ENCODE peak calls at places on chromosomes 16 and 17, in nine cellular contexts. I is cardiac fibroblast; C is cardiac muscle cell; L is naive thymus-derived CD4-positive, alpha-beta T cell; M is tibial nerve; O is mesendoderm; X is body of pancreas; K is adrenal gland; Q is HFF-Myc. G is an unnamed sample.

GRCh38 chr17:4625181-4625601 is 16.3 kb downstream of the ALOX15 start:
- DNase-seq in Q (no peak), X (no peak), I (peak), M (no peak), L (no peak), O (peak), C (peak), K (no peak), G (peak)

GRCh38 chr17:44223574-44224046 is 4.1 kb upstream of the UBTF start:
- DNase-seq in O (no peak), L (no peak), X (peak), M (no peak), K (peak), C (peak), I (peak), Q (no peak), G (no peak)

GRCh38 chr17:64262125-64262421 is 987 bp downstream of the TEX2 start:
- DNase-seq in I (no peak), L (no peak), O (no peak), C (no peak), K (no peak), Q (no peak), X (no peak), M (no peak), G (no peak)

GRCh38 chr16:85512716-85513115 is 100.4 kb upstream of the GSE1 start:
- DNase-seq in O (no peak), I (no peak), Q (no peak), M (no peak), X (no peak), C (no peak), L (no peak), K (no peak), G (no peak)

GRCh38 chr17:4898351-4898750 is 985 bp upstream of the C17orf107 start:
- DNase-seq in Q (no peak), M (no peak), O (no peak), X (peak), I (no peak), K (no peak), L (no peak), C (no peak), G (no peak)

GRCh38 chr17:66135896-66136295 is 56.0 kb downstream of the CEP112 start:
- DNase-seq in X (no peak), Q (no peak), M (no peak), K (no peak), O (no peak), C (peak), L (no peak), I (peak), G (no peak)

GRCh38 chr16:87554754-87555427 is 47.4 kb upstream of the JPH3 start:
- DNase-seq in O (no peak), Q (no peak), M (no peak), C (no peak), I (no peak), X (no peak), K (no peak), L (no peak), G (no peak)

GRCh38 chr17:47717261-47717697 is 15.8 kb upstream of the TBX21 start:
- DNase-seq in I (no peak), M (no peak), O (no peak), C (no peak), L (no peak), X (no peak), Q (no peak), K (no peak), G (no peak)

GRCh38 chr16:57535680-57536305 is 578 bp downstream of the CCDC102A start:
- DNase-seq in Q (peak), O (peak), M (peak), K (peak), I (peak), L (peak), X (peak), C (peak), G (peak)

GRCh38 chr17:8038954-8039610 is at the start of gene ALOX15B:
- DNase-seq in K (peak), L (no peak), O (no peak), M (no peak), C (no peak), Q (no peak), I (no peak), X (no peak), G (no peak)

GRCh38 chr16:52546291-52546941 is 527 bp downstream of the TOX3 start:
- DNase-seq in L (no peak), C (no peak), I (no peak), O (peak), X (no peak), K (no peak), M (no peak), Q (no peak), G (no peak)

GRCh38 chr17:21201302-21201602 is 12.7 kb downstream of the TMEM11 start:
- DNase-seq in M (no peak), X (no peak), L (no peak), Q (no peak), I (no peak), C (no peak), K (no peak), O (no peak), G (no peak)

GRCh38 chr17:31489295-31490018 is 98.0 kb downstream of the RAB11FIP4 start:
- DNase-seq in C (no peak), I (no peak), K (no peak), O (peak), Q (no peak), L (peak), X (peak), M (no peak), G (no peak)

GRCh38 chr16:79372504-79373184 is 227.9 kb downstream of the MAF start:
- DNase-seq in K (peak), L (no peak), C (peak), I (peak), Q (no peak), M (no peak), X (no peak), O (no peak), G (no peak)

GRCh38 chr16:88914750-88915368 is 48.4 kb upstream of the PABPN1L start:
- DNase-seq in O (no peak), M (peak), I (peak), L (no peak), C (peak), Q (peak), K (no peak), X (no peak), G (no peak)

GRCh38 chr16:86630471-86630870 is 52.1 kb downstream of the FOXL1 start:
- DNase-seq in Q (no peak), X (no peak), M (peak), C (no peak), L (no peak), I (no peak), O (no peak), K (peak), G (no peak)

GRCh38 chr17:44901323-44901965 is 2.2 kb upstream of the EFTUD2 start:
- DNase-seq in Q (no peak), I (peak), K (no peak), O (no peak), L (no peak), C (peak), M (no peak), X (no peak), G (peak)

GRCh38 chr17:41917957-41918391 is 777 bp downstream of the ACLY start:
- DNase-seq in I (peak), K (peak), L (peak), M (peak), O (no peak), Q (no peak), X (peak), C (peak), G (no peak)

GRCh38 chr17:69761767-69762321 is 313.2 kb upstream of the KCNJ16 start:
- DNase-seq in L (no peak), X (no peak), Q (peak), I (peak), M (no peak), C (peak), O (peak), K (no peak), G (peak)

GRCh38 chr16:87956771-87957279 is 5.6 kb downstream of the BANP start:
- DNase-seq in X (no peak), O (peak), Q (no peak), M (no peak), K (no peak), C (peak), L (no peak), I (peak), G (no peak)

GRCh38 chr16:65312071-65312470 is 190.2 kb upstream of the CDH11 start:
- DNase-seq in K (no peak), O (peak), M (no peak), C (peak), L (no peak), I (peak), Q (no peak), X (no peak), G (no peak)

GRCh38 chr16:21666772-21667171 is 3.0 kb downstream of the OTOA start:
- DNase-seq in Q (no peak), I (no peak), K (no peak), X (no peak), L (no peak), M (no peak), O (no peak), C (no peak), G (no peak)

GRCh38 chr17:68381076-68381900 is 76.0 kb downstream of the WIPI1 start:
- DNase-seq in I (peak), Q (peak), X (no peak), O (no peak), L (no peak), C (peak), M (no peak), K (peak), G (peak)

GRCh38 chr16:57900796-57901479 is 70.0 kb downstream of the CNGB1 start:
- DNase-seq in C (no peak), X (no peak), M (no peak), I (no peak), Q (no peak), L (no peak), K (no peak), O (no peak), G (no peak)

GRCh38 chr17:34412965-34413441 is 50.0 kb upstream of the CCL1 start:
- DNase-seq in Q (no peak), L (no peak), I (peak), O (no peak), C (peak), M (no peak), X (no peak), K (no peak), G (peak)

GRCh38 chr16:29912087-29912486 is 11.8 kb downstream of the ASPHD1 start:
- DNase-seq in X (no peak), O (no peak), L (no peak), I (no peak), Q (no peak), K (no peak), M (no peak), C (no peak), G (no peak)

GRCh38 chr16:7992616-7993015 is 597.7 kb downstream of the TMEM114 start:
- DNase-seq in L (no peak), O (no peak), M (no peak), I (no peak), K (no peak), C (no peak), X (no peak), Q (no peak), G (no peak)

GRCh38 chr16:64144612-64145011 is 977.3 kb downstream of the CDH11 start:
- DNase-seq in I (no peak), Q (no peak), X (no peak), O (no peak), M (no peak), K (no peak), L (no peak), C (no peak), G (no peak)

GRCh38 chr17:67531291-67531690 is 154.2 kb downstream of the PITPNC1 start:
- DNase-seq in K (peak), O (peak), M (no peak), I (peak), X (peak), C (peak), L (no peak), Q (no peak), G (no peak)

GRCh38 chr17:34435182-34435928 is 72.3 kb upstream of the CCL1 start:
- DNase-seq in O (no peak), L (no peak), X (no peak), I (no peak), K (no peak), M (no peak), C (no peak), Q (no peak), G (no peak)

GRCh38 chr17:66727634-66728570 is 107.0 kb upstream of the CACNG5 start:
- DNase-seq in O (peak), I (peak), X (peak), L (no peak), Q (no peak), M (peak), C (peak), K (peak), G (no peak)

DNA sequence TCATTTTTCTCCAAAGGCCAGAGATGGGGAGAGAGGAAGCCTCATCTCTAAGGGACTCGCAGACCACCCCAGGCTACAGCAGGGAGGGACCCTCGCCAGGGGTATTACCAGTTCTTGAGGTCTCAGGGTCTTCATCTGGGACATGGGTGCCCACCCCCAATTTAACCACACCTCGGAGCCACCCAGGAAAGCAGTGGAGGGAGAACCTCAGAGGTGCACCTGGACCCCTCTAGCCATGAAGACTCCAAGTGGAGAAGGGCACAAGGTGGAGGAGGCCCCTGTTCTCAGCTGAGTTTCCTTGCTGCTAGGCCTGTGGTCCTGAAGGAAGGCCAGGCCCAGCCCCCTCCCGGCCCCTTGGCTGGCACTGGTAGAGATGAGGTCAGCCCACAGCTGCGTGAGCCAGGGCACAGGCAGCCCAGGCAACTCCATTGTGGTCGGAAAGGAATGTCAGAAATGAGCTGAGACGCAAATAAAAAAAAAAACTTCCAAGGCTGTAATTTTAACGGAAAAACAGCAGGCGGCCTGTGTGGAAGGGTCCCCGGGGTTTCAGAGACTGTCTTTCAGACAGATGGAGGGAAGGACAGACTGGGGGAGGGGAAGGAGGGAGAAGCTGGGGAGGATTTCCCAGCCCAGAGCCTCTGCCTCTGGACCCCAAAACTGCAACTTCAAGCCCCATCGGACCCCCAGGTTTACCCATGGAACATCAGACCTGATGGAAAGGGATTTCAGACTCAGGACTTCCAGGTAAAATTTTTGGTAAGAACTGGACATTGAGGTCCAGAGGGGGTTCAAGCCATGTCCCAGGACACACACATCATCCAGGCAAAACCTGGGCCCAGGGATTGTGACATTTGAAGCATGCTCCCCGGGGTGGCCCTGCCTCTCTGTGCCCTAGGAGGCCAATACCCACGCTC is 25.5 kb upstream of the MRPS23 start:
- DNase-seq in O (peak), L (no peak), K (peak), C (peak), X (peak), I (peak), Q (peak), M (peak), G (peak)
- H3K4me3 ChIP-seq in O (no peak), L (no peak), K (no peak), C (no peak), X (no peak), I (no peak), Q (peak), M (no peak), G (peak)

GRCh38 chr17:50196826-50197225 is 4.6 kb downstream of the COL1A1 start:
- DNase-seq in L (no peak), C (peak), K (no peak), M (no peak), Q (no peak), X (no peak), O (no peak), I (peak), G (no peak)
- H3K4me3 ChIP-seq in L (no peak), C (no peak), K (no peak), M (no peak), Q (peak), X (no peak), O (no peak), I (peak), G (peak)

GRCh38 chr17:82035956-82036633 is 1.4 kb downstream of the DCXR start:
- DNase-seq in O (no peak), L (no peak), Q (no peak), M (no peak), C (no peak), X (peak), K (peak), I (no peak), G (no peak)

GRCh38 chr17:82037113-82037888 is at the start of gene DCXR:
- DNase-seq in M (peak), L (peak), K (peak), O (peak), C (peak), Q (peak), X (peak), I (peak), G (peak)

GRCh38 chr17:82036634-82037112 is 824 bp downstream of the DCXR start:
- DNase-seq in I (no peak), O (no peak), M (no peak), C (no peak), Q (no peak), K (no peak), L (no peak), X (peak), G (no peak)

GRCh38 chr17:82039695-82040299 is 2.3 kb upstream of the DCXR start:
- DNase-seq in L (no peak), C (no peak), O (no peak), K (no peak), M (no peak), I (no peak), Q (no peak), X (no peak), G (no peak)

DNA sequence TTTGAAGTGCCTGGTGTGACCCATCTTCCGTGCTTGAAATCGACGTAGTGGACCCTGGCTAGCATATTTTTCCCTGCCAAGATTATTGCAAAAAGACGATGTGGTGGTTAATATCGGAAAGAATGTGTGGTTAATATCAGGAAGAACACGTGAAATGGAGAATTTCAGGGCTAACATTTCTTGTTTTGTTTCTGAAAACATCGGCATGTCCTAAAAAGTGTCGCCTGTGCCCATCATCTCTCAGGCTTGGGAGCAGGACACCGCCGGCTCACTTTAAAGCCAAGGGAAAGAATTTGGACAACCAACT is 345 bp upstream of the DCXR start:
- DNase-seq in C (no peak), O (no peak), Q (no peak), X (no peak), I (no peak), K (no peak), L (no peak), M (no peak), G (no peak)
- H3K4me3 ChIP-seq in C (no peak), O (no peak), Q (peak), X (no peak), I (peak), K (peak), L (peak), M (peak), G (peak)

GRCh38 chr16:77789646-77790370 is 1.4 kb downstream of the VAT1L start:
- DNase-seq in M (no peak), I (no peak), C (no peak), L (no peak), K (no peak), Q (no peak), X (no peak), O (peak), G (no peak)
- H3K4me3 ChIP-seq in M (peak), I (no peak), C (no peak), L (no peak), K (no peak), Q (peak), X (no peak), O (no peak), G (peak)

DNA sequence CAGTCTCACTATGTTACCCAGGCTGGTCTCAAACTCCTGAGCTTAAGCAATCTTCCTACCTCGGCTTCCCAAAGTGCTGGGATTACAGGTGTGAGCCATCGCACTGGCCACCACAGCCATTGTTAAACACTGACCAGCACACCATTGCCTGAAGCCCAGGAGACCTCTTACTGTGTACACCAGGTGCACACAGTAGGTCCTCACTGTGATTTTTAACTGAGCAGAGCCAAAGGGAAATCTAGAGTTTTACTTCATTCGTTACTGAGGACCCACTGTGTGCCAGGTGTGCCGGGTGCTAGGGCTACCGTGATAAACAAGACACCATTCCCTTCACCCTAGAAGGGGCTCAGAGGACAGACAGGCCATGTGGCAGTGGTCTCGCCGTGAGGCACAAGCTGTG is 4.2 kb downstream of the ITGB4 start:
- DNase-seq in L (no peak), X (no peak), O (no peak), K (no peak), M (no peak), C (no peak), Q (no peak), I (no peak), G (no peak)
- H3K4me3 ChIP-seq in L (no peak), X (no peak), O (no peak), K (no peak), M (no peak), C (no peak), Q (no peak), I (no peak), G (no peak)

GRCh38 chr17:53765129-53765528 is 57.6 kb upstream of the KIF2B start:
- DNase-seq in M (no peak), I (no peak), K (no peak), L (no peak), X (no peak), C (no peak), O (no peak), Q (no peak), G (no peak)
- H3K4me3 ChIP-seq in M (no peak), I (no peak), K (no peak), L (no peak), X (no peak), C (no peak), O (no peak), Q (no peak), G (no peak)